ENCODE peak calls at places on chromosomes 3 and 15, in seven cellular contexts. One of them, this sample, is unnamed.

GRCh38 chr15:101137312-101137940 is 114.4 kb downstream of the CHSY1 start:
- DNase-seq in CD4-positive, alpha-beta memory T cell: no peak
- DNase-seq in BE2C: no peak
- DNase-seq in heart left ventricle: no peak
- DNase-seq in upper lobe of left lung: peak; percentile 41
- DNase-seq in adipocyte: no peak
- DNase-seq in thyroid gland: no peak
- DNase-seq in this sample: no peak

GRCh38 chr3:105965384-105965783 is 96.6 kb upstream of the CBLB start:
- DNase-seq in CD4-positive, alpha-beta memory T cell: no peak
- DNase-seq in BE2C: no peak
- DNase-seq in heart left ventricle: no peak
- DNase-seq in upper lobe of left lung: no peak
- DNase-seq in adipocyte: peak; percentile 77
- DNase-seq in thyroid gland: no peak
- DNase-seq in this sample: no peak

GRCh38 chr15:94607176-94607654 is 375.9 kb downstream of the MCTP2 start:
- DNase-seq in CD4-positive, alpha-beta memory T cell: no peak
- DNase-seq in BE2C: no peak
- DNase-seq in heart left ventricle: peak; percentile 43
- DNase-seq in upper lobe of left lung: peak; percentile 27
- DNase-seq in adipocyte: no peak
- DNase-seq in thyroid gland: peak; percentile 26
- DNase-seq in this sample: no peak

GRCh38 chr3:64278631-64279030 is 53.4 kb upstream of the PRICKLE2 start:
- DNase-seq in CD4-positive, alpha-beta memory T cell: no peak
- DNase-seq in BE2C: no peak
- DNase-seq in heart left ventricle: no peak
- DNase-seq in upper lobe of left lung: no peak
- DNase-seq in adipocyte: no peak
- DNase-seq in thyroid gland: no peak
- DNase-seq in this sample: no peak

GRCh38 chr3:159929181-159929893 is 59.3 kb upstream of the IL12A start:
- DNase-seq in CD4-positive, alpha-beta memory T cell: no peak
- DNase-seq in BE2C: no peak
- DNase-seq in heart left ventricle: peak; percentile 49
- DNase-seq in upper lobe of left lung: no peak
- DNase-seq in adipocyte: peak; percentile 50
- DNase-seq in thyroid gland: no peak
- DNase-seq in this sample: no peak

GRCh38 chr15:70297465-70298152 is 199.9 kb upstream of the TLE3 start:
- DNase-seq in CD4-positive, alpha-beta memory T cell: no peak
- DNase-seq in BE2C: no peak
- DNase-seq in heart left ventricle: no peak
- DNase-seq in upper lobe of left lung: no peak
- DNase-seq in adipocyte: no peak
- DNase-seq in thyroid gland: no peak
- DNase-seq in this sample: peak; percentile 77

GRCh38 chr3:192064959-192065358 is 604.0 kb downstream of the PYDC2 start:
- DNase-seq in CD4-positive, alpha-beta memory T cell: no peak
- DNase-seq in BE2C: no peak
- DNase-seq in heart left ventricle: no peak
- DNase-seq in upper lobe of left lung: no peak
- DNase-seq in adipocyte: no peak
- DNase-seq in thyroid gland: no peak
- DNase-seq in this sample: peak; percentile 17

GRCh38 chr3:173711619-173712018 is 314.1 kb downstream of the NLGN1 start:
- DNase-seq in CD4-positive, alpha-beta memory T cell: no peak
- DNase-seq in BE2C: no peak
- DNase-seq in heart left ventricle: peak; percentile 33
- DNase-seq in upper lobe of left lung: peak; percentile 47
- DNase-seq in adipocyte: no peak
- DNase-seq in thyroid gland: peak; percentile 46
- DNase-seq in this sample: no peak

GRCh38 chr15:86611392-86612040 is 531.8 kb downstream of the AGBL1 start:
- DNase-seq in CD4-positive, alpha-beta memory T cell: peak; percentile 58
- DNase-seq in BE2C: no peak
- DNase-seq in heart left ventricle: no peak
- DNase-seq in upper lobe of left lung: no peak
- DNase-seq in adipocyte: no peak
- DNase-seq in thyroid gland: no peak
- DNase-seq in this sample: no peak

GRCh38 chr3:188978772-188979171 is 193.0 kb upstream of the TPRG1 start:
- DNase-seq in CD4-positive, alpha-beta memory T cell: no peak
- DNase-seq in BE2C: no peak
- DNase-seq in heart left ventricle: no peak
- DNase-seq in upper lobe of left lung: no peak
- DNase-seq in adipocyte: peak; percentile 46
- DNase-seq in thyroid gland: peak; percentile 21
- DNase-seq in this sample: peak; percentile 63

GRCh38 chr15:56832125-56832524 is 86.3 kb upstream of the TCF12 start:
- DNase-seq in CD4-positive, alpha-beta memory T cell: no peak
- DNase-seq in BE2C: no peak
- DNase-seq in heart left ventricle: peak; percentile 77
- DNase-seq in upper lobe of left lung: peak; percentile 25
- DNase-seq in adipocyte: peak; percentile 65
- DNase-seq in thyroid gland: peak; percentile 84
- DNase-seq in this sample: no peak

GRCh38 chr3:16824085-16824696 is 60.6 kb upstream of the PLCL2 start:
- DNase-seq in CD4-positive, alpha-beta memory T cell: peak; percentile 48
- DNase-seq in BE2C: no peak
- DNase-seq in heart left ventricle: no peak
- DNase-seq in upper lobe of left lung: no peak
- DNase-seq in adipocyte: no peak
- DNase-seq in thyroid gland: no peak
- DNase-seq in this sample: no peak

GRCh38 chr3:131109156-131109555 is 82.5 kb downstream of the NEK11 start:
- DNase-seq in CD4-positive, alpha-beta memory T cell: no peak
- DNase-seq in BE2C: no peak
- DNase-seq in heart left ventricle: no peak
- DNase-seq in upper lobe of left lung: no peak
- DNase-seq in adipocyte: no peak
- DNase-seq in thyroid gland: no peak
- DNase-seq in this sample: no peak

GRCh38 chr3:85330071-85330470 is 371.3 kb downstream of the CADM2 start:
- DNase-seq in CD4-positive, alpha-beta memory T cell: no peak
- DNase-seq in BE2C: no peak
- DNase-seq in heart left ventricle: no peak
- DNase-seq in upper lobe of left lung: no peak
- DNase-seq in adipocyte: no peak
- DNase-seq in thyroid gland: no peak
- DNase-seq in this sample: no peak

GRCh38 chr3:136772709-136773108 is 20.5 kb upstream of the STAG1 start:
- DNase-seq in CD4-positive, alpha-beta memory T cell: no peak
- DNase-seq in BE2C: no peak
- DNase-seq in heart left ventricle: no peak
- DNase-seq in upper lobe of left lung: no peak
- DNase-seq in adipocyte: no peak
- DNase-seq in thyroid gland: no peak
- DNase-seq in this sample: no peak

GRCh38 chr15:36282821-36283220 is 296.6 kb upstream of the CDIN1 start:
- DNase-seq in CD4-positive, alpha-beta memory T cell: no peak
- DNase-seq in BE2C: no peak
- DNase-seq in heart left ventricle: no peak
- DNase-seq in upper lobe of left lung: no peak
- DNase-seq in adipocyte: no peak
- DNase-seq in thyroid gland: no peak
- DNase-seq in this sample: peak; percentile 95

GRCh38 chr3:193939527-193939926 is 196.4 kb upstream of the HES1 start:
- DNase-seq in CD4-positive, alpha-beta memory T cell: no peak
- DNase-seq in BE2C: no peak
- DNase-seq in heart left ventricle: no peak
- DNase-seq in upper lobe of left lung: no peak
- DNase-seq in adipocyte: no peak
- DNase-seq in thyroid gland: no peak
- DNase-seq in this sample: no peak

GRCh38 chr3:171432548-171432947 is 27.7 kb downstream of the TNIK start:
- DNase-seq in CD4-positive, alpha-beta memory T cell: no peak
- DNase-seq in BE2C: no peak
- DNase-seq in heart left ventricle: no peak
- DNase-seq in upper lobe of left lung: no peak
- DNase-seq in adipocyte: no peak
- DNase-seq in thyroid gland: no peak
- DNase-seq in this sample: no peak

GRCh38 chr3:40690696-40691597 is 166.2 kb downstream of the ZNF621 start:
- DNase-seq in CD4-positive, alpha-beta memory T cell: no peak
- DNase-seq in BE2C: no peak
- DNase-seq in heart left ventricle: peak; percentile 68
- DNase-seq in upper lobe of left lung: peak; percentile 51
- DNase-seq in adipocyte: no peak
- DNase-seq in thyroid gland: peak; percentile 70
- DNase-seq in this sample: no peak

GRCh38 chr3:30091611-30092135 is 514.7 kb upstream of the TGFBR2 start:
- DNase-seq in CD4-positive, alpha-beta memory T cell: no peak
- DNase-seq in BE2C: no peak
- DNase-seq in heart left ventricle: no peak
- DNase-seq in upper lobe of left lung: no peak
- DNase-seq in adipocyte: no peak
- DNase-seq in thyroid gland: no peak
- DNase-seq in this sample: no peak

GRCh38 chr15:69114231-69114937 is 46.1 kb upstream of the GLCE start:
- DNase-seq in CD4-positive, alpha-beta memory T cell: no peak
- DNase-seq in BE2C: peak; percentile 69
- DNase-seq in heart left ventricle: no peak
- DNase-seq in upper lobe of left lung: no peak
- DNase-seq in adipocyte: no peak
- DNase-seq in thyroid gland: peak; percentile 61
- DNase-seq in this sample: no peak

GRCh38 chr3:73391984-73392383 is 232.8 kb downstream of the PDZRN3 start:
- DNase-seq in CD4-positive, alpha-beta memory T cell: no peak
- DNase-seq in BE2C: no peak
- DNase-seq in heart left ventricle: no peak
- DNase-seq in upper lobe of left lung: no peak
- DNase-seq in adipocyte: no peak
- DNase-seq in thyroid gland: no peak
- DNase-seq in this sample: no peak

GRCh38 chr3:148882288-148882687 is 17.2 kb downstream of the CPA3 start:
- DNase-seq in CD4-positive, alpha-beta memory T cell: no peak
- DNase-seq in BE2C: no peak
- DNase-seq in heart left ventricle: no peak
- DNase-seq in upper lobe of left lung: no peak
- DNase-seq in adipocyte: peak; percentile 65
- DNase-seq in thyroid gland: no peak
- DNase-seq in this sample: no peak

GRCh38 chr3:112774293-112774926 is 72.3 kb downstream of the CD200R1L start:
- DNase-seq in CD4-positive, alpha-beta memory T cell: peak; percentile 16
- DNase-seq in BE2C: no peak
- DNase-seq in heart left ventricle: no peak
- DNase-seq in upper lobe of left lung: no peak
- DNase-seq in adipocyte: peak; percentile 43
- DNase-seq in thyroid gland: no peak
- DNase-seq in this sample: no peak

GRCh38 chr15:50964075-50964474 is 55.6 kb downstream of the AP4E1 start:
- DNase-seq in CD4-positive, alpha-beta memory T cell: no peak
- DNase-seq in BE2C: no peak
- DNase-seq in heart left ventricle: no peak
- DNase-seq in upper lobe of left lung: no peak
- DNase-seq in adipocyte: no peak
- DNase-seq in thyroid gland: no peak
- DNase-seq in this sample: no peak
- H3K9me3 ChIP-seq in CD4-positive, alpha-beta memory T cell: no peaks in the 10 kb centered on the region
- H3K9me3 ChIP-seq in BE2C: no peaks in the 10 kb centered on the region
- H3K9me3 ChIP-seq in heart left ventricle: peaks cover 4% of the 10 kb centered on the region
- H3K9me3 ChIP-seq in upper lobe of left lung: peaks cover 7% of the 10 kb centered on the region
- H3K9me3 ChIP-seq in adipocyte: peaks cover 47% of the 10 kb centered on the region
- H3K9me3 ChIP-seq in thyroid gland: no peaks in the 10 kb centered on the region
- H3K9me3 ChIP-seq in this sample: peaks cover 2% of the 10 kb centered on the region

DNA sequence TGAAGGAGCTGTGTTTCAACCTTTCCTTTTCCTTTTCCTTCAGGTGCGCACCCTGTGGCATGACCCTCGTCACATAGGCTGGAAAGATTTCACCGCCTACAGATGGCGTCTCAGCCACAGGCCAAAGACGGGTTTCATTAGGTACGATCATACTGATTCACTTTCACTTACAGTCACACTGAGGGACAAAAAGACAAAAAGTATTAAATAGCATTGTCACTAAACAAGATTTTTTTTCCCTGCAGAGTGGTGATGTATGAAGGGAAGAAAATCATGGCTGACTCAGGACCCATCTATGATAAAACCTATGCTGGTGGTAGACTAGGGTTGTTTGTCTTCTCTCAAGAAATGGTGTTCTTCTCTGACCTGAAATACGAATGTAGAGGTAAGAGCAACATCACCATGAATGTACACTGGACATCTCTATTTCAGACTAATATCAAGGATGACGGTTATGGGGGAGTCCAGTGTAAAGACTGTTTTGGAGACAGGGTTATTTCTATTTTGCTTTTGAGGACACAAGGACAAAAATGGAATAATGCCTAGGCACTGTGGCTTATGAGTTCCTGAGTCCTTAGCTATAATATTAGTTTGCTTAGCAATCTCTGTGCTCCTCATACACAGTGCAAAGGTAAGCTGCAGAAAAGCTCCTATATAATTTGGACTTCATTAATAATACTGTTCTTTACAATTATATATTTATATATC is 13.3 kb downstream of the THBS1 start:
- DNase-seq in CD4-positive, alpha-beta memory T cell: peak; percentile 43
- DNase-seq in BE2C: no peak
- DNase-seq in heart left ventricle: no peak
- DNase-seq in upper lobe of left lung: no peak
- DNase-seq in adipocyte: peak; percentile 16
- DNase-seq in thyroid gland: no peak
- DNase-seq in this sample: no peak
- H3K36me3 ChIP-seq in CD4-positive, alpha-beta memory T cell: no peaks in the 10 kb centered on the region
- H3K36me3 ChIP-seq in BE2C: no peaks in the 10 kb centered on the region
- H3K36me3 ChIP-seq in heart left ventricle: peaks cover 82% of the 10 kb centered on the region
- H3K36me3 ChIP-seq in upper lobe of left lung: peaks cover 78% of the 10 kb centered on the region
- H3K36me3 ChIP-seq in adipocyte: peaks cover 87% of the 10 kb centered on the region
- H3K36me3 ChIP-seq in thyroid gland: no peaks in the 10 kb centered on the region
- H3K36me3 ChIP-seq in this sample: peaks cover 29% of the 10 kb centered on the region

DNA sequence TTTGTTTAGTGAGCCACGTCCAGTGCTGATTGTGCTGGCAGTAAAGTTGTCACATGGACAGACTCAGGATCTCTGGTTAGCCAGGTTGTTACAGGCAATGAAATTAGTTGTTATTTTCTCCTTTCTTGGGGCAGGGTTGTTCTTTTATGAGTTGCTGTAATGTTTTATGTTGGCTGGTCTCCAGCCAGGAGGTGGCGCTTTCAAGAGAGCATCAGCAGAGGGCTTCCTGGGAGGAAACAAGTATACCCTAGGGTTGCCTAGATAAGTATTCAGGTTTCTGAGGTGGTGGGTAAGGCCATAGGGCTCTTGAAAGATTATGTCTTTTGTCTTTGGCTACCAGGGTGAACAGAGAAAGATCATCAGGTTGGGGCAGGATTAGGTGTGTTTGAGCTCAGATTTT is 14.5 kb upstream of the CFAP20DC start:
- DNase-seq in CD4-positive, alpha-beta memory T cell: no peak
- DNase-seq in BE2C: no peak
- DNase-seq in heart left ventricle: no peak
- DNase-seq in upper lobe of left lung: no peak
- DNase-seq in adipocyte: no peak
- DNase-seq in thyroid gland: no peak
- DNase-seq in this sample: no peak
- H3K9me3 ChIP-seq in CD4-positive, alpha-beta memory T cell: no peaks in the 10 kb centered on the region
- H3K9me3 ChIP-seq in BE2C: no peaks in the 10 kb centered on the region
- H3K9me3 ChIP-seq in heart left ventricle: no peaks in the 10 kb centered on the region
- H3K9me3 ChIP-seq in upper lobe of left lung: no peaks in the 10 kb centered on the region
- H3K9me3 ChIP-seq in adipocyte: no peaks in the 10 kb centered on the region
- H3K9me3 ChIP-seq in thyroid gland: no peaks in the 10 kb centered on the region
- H3K9me3 ChIP-seq in this sample: no peaks in the 10 kb centered on the region

DNA sequence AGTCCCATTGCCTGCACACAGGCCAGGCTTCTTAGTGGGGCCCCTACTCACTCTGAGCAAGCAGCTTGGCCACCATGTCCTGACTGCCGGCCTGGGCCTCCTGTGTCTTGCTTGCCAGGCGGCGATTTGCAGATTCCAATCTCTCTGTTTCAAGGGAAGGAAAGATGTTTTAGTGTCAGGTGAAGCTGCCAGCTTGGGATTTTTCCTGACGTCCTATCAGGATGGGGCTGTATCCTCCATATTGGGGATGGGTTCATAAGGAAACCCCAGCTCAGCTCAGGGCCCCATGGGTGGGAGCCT is 8.5 kb downstream of the AMOTL2 start:
- DNase-seq in CD4-positive, alpha-beta memory T cell: no peak
- DNase-seq in BE2C: no peak
- DNase-seq in heart left ventricle: no peak
- DNase-seq in upper lobe of left lung: peak; percentile 19
- DNase-seq in adipocyte: no peak
- DNase-seq in thyroid gland: no peak
- DNase-seq in this sample: no peak
- H3K36me3 ChIP-seq in CD4-positive, alpha-beta memory T cell: no peaks in the 10 kb centered on the region
- H3K36me3 ChIP-seq in BE2C: no peaks in the 10 kb centered on the region
- H3K36me3 ChIP-seq in heart left ventricle: peaks cover 69% of the 10 kb centered on the region
- H3K36me3 ChIP-seq in upper lobe of left lung: peaks cover 90% of the 10 kb centered on the region
- H3K36me3 ChIP-seq in adipocyte: peaks cover 93% of the 10 kb centered on the region
- H3K36me3 ChIP-seq in thyroid gland: peaks cover 90% of the 10 kb centered on the region
- H3K36me3 ChIP-seq in this sample: peaks cover 94% of the 10 kb centered on the region